ENCODE peak calls at places on chromosome 13, in seven cellular contexts. R, B, I, E, S, L and O are unnamed samples. For H3K27me3 and H3K36me3, the result is how much of the 10 kb centered on the place peaks cover.

GRCh38 chr13:51562011-51562671 is 22.1 kb upstream of the WDFY2 start:
- DNase-seq in L (no peak), S (no peak), I (no peak), B (no peak), E (no peak), R (no peak), O (no peak)

GRCh38 chr13:110113284-110113764 is 193.6 kb downstream of the COL4A1 start:
- DNase-seq in R (no peak), B (no peak), S (peak), I (no peak), L (peak), E (no peak), O (no peak)

GRCh38 chr13:65417953-65418352 is 1812.2 kb downstream of the PCDH9 start:
- DNase-seq in L (no peak), I (no peak), R (no peak), B (no peak), S (peak), E (no peak), O (no peak)

GRCh38 chr13:80654638-80655249 is 313.8 kb upstream of the SPRY2 start:
- DNase-seq in L (peak), R (no peak), B (peak), I (no peak), E (no peak), S (no peak), O (no peak)

GRCh38 chr13:99129951-99130350 is 70.7 kb upstream of the UBAC2 start:
- DNase-seq in B (no peak), I (no peak), E (no peak), L (peak), S (no peak), R (no peak), O (no peak)

GRCh38 chr13:23289917-23290357 is 109.2 kb downstream of the SGCG start:
- DNase-seq in B (no peak), R (no peak), I (peak), E (no peak), L (no peak), S (peak), O (no peak)

GRCh38 chr13:87122551-87122950 is 548.6 kb upstream of the SLITRK5 start:
- DNase-seq in L (no peak), B (no peak), I (no peak), R (no peak), S (peak), E (no peak), O (no peak)

GRCh38 chr13:33183431-33184130 is 102.0 kb downstream of the STARD13 start:
- DNase-seq in L (peak), E (no peak), I (no peak), B (no peak), R (no peak), S (peak), O (no peak)

GRCh38 chr13:45084515-45084914 is 35.8 kb upstream of the GTF2F2 start:
- DNase-seq in R (no peak), B (no peak), E (no peak), S (no peak), L (no peak), I (no peak), O (no peak)

GRCh38 chr13:23856008-23856750 is 33.0 kb downstream of the MIPEP start:
- DNase-seq in S (no peak), I (peak), B (no peak), E (no peak), R (no peak), L (no peak), O (no peak)

GRCh38 chr13:100300213-100300612 is 211.3 kb downstream of the PCCA start:
- DNase-seq in B (no peak), E (no peak), S (no peak), R (no peak), L (no peak), I (peak), O (no peak)
- H3K27me3 ChIP-seq in B (under half), E (under half), S (under half), R (under half), L (under half), I (under half), O (under half)

DNA sequence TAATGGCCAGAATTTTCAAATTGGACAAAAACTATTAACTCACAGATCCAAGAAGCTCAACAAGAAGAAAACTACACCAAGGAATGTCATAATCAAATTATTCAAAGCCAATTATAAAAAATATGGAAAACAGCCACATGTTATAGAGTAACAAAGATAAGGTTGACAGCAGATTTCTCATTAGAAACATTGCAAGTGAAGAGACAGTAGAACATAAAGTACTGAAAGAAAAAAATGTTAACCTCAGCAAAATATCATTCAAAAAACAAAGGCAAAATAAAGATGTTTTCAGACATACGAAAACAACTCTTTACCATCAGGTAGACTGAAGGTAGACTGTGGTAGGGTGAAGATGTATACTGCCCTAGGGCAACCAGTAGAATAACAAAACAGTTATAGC is 83.4 kb downstream of the KCNRG start:
- DNase-seq in E (no peak), I (no peak), B (no peak), L (no peak), S (no peak), R (no peak), O (no peak)
- H3K36me3 ChIP-seq in E (under half), I (under half), B (under half), L (under half), S (under half), R (under half), O (under half)

GRCh38 chr13:59880468-59880867 is 283.3 kb downstream of the DIAPH3 start:
- DNase-seq in R (no peak), L (no peak), I (no peak), S (peak), B (no peak), E (no peak), O (no peak)

GRCh38 chr13:59874973-59875372 is 288.8 kb downstream of the DIAPH3 start:
- DNase-seq in S (no peak), R (no peak), I (no peak), B (no peak), E (no peak), L (no peak), O (no peak)

GRCh38 chr13:59873856-59874255 is 289.9 kb downstream of the DIAPH3 start:
- DNase-seq in L (no peak), R (no peak), B (no peak), I (no peak), E (no peak), S (no peak), O (no peak)

GRCh38 chr13:59879281-59879680 is 284.4 kb downstream of the DIAPH3 start:
- DNase-seq in I (peak), B (no peak), E (peak), S (no peak), L (no peak), R (no peak), O (no peak)

DNA sequence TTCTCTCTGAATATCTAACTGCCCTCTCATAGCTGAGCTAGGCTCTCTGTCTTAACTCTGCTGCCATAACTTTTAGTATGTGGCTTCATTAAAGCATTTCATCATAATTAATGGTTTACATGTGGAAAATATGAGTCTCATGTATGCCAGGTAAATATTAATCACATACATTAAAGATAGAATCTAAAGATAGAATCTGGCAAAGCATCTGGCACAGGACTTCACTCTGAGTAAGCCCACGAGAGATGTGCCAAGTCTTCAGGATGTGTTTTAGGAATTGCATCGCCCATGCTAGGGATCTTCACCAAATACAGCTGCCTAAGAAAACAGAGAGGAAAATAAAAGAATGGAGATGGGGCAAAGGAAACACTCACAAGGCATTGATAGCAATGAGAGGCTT is 285.8 kb downstream of the DIAPH3 start:
- DNase-seq in E (no peak), B (no peak), L (no peak), S (peak), R (no peak), I (no peak), O (no peak)
- H3K27ac ChIP-seq in E (no peak), B (no peak), L (no peak), S (no peak), R (no peak), I (no peak), O (no peak)

DNA sequence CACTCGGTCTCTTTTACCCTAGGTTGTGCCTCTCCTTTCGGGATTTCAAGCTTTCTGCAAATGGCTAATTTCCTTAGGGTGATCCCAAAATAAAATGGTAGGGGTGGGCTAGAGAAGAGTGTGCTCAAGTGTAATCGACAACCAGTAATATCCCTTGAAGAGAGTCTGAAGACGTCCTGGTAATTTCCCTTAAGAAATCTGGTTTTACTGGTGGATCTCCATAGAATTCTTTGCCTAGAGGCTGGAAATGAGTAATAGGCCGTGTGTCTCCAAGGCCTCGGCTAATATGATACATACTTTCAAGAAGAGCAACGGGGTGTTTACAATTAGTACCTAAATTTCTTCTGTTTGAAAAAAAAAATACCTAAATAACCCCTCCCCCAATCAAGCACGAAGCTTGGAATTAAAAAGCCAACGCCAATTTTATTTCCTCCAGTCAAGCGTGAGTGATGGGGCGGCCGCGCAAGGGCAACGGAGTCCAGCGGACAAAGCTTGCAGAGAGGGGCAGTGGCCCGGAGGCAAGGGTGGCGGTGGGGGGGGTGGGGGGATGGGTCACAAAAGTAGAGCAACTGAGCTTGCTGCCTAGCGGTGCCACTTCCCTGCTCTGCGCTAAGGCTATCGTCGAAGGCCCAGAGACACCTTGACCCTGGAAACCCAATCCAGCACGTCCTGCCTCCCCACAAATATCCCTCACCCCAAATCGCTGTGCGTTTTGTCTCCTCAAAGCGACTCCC is 7.8 kb downstream of the SOX21 start:
- DNase-seq in I (no peak), L (no peak), B (no peak), E (no peak), R (no peak), S (no peak), O (no peak)
- H3K27me3 ChIP-seq in I (half or more), L (under half), B (half or more), E (half or more), R (under half), S (half or more), O (half or more)

GRCh38 chr13:75802161-75802560 is 166.0 kb downstream of the LMO7 start:
- DNase-seq in E (no peak), B (no peak), I (no peak), S (no peak), L (no peak), R (no peak), O (no peak)

GRCh38 chr13:75801388-75801787 is 165.3 kb downstream of the LMO7 start:
- DNase-seq in I (no peak), R (no peak), S (no peak), E (no peak), B (no peak), L (no peak), O (no peak)

GRCh38 chr13:75803175-75803611 is 167.1 kb downstream of the LMO7 start:
- DNase-seq in L (no peak), I (no peak), B (no peak), S (no peak), R (no peak), E (peak), O (peak)

GRCh38 chr13:75798353-75799245 is 162.5 kb downstream of the LMO7 start:
- DNase-seq in R (no peak), S (peak), L (no peak), E (no peak), I (no peak), B (no peak), O (no peak)

GRCh38 chr13:75800545-75800944 is 164.4 kb downstream of the LMO7 start:
- DNase-seq in L (no peak), E (peak), S (no peak), B (no peak), R (no peak), I (no peak), O (no peak)
- H3K36me3 ChIP-seq in L (half or more), E (under half), S (under half), B (under half), R (under half), I (under half), O (under half)

GRCh38 chr13:20505405-20506366 is 20.0 kb downstream of the CRYL1 start:
- DNase-seq in R (no peak), B (no peak), I (no peak), S (no peak), E (no peak), L (no peak), O (no peak)
- H3K27ac ChIP-seq in R (no peak), B (no peak), I (no peak), S (no peak), E (no peak), L (no peak), O (no peak)

DNA sequence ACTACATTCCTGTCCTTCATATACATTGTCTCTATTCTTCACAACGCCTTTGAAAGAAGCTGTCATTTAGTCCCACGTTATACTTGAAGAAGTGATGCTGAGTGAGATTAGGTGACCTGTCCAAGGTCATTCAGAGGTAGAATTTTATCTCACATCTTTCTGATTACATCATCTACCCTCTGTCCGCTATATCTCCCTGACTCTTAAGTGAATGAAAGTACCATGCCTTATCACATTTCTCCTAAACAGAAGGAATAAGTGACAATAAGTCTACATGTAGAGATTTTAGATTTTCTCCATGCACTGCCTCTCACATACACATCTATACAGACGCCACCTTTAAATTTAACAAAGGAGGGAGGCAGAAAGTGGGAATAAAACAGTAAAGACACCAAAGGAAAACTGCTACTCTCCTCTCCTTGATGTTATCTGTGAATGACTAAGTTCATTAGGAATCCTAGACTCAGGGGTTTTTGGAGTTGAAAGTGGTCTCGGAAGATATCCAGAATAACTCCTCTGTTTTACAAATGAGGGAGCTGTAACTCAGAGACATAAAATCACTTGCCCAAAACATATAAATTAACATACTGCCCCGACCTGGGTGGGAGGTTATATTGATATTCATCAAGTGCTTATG is 4.9 kb upstream of the CLDN10 start:
- DNase-seq in S (peak), I (no peak), R (no peak), E (no peak), B (no peak), L (no peak), O (no peak)
- H3K27me3 ChIP-seq in S (under half), I (under half), R (under half), E (under half), B (under half), L (under half), O (under half)

GRCh38 chr13:113239357-113239756 is 29.9 kb downstream of the CUL4A start:
- DNase-seq in B (no peak), L (peak), E (no peak), S (no peak), I (no peak), R (no peak), O (no peak)
- H3K36me3 ChIP-seq in B (half or more), L (half or more), E (half or more), S (under half), I (under half), R (under half), O (under half)

DNA sequence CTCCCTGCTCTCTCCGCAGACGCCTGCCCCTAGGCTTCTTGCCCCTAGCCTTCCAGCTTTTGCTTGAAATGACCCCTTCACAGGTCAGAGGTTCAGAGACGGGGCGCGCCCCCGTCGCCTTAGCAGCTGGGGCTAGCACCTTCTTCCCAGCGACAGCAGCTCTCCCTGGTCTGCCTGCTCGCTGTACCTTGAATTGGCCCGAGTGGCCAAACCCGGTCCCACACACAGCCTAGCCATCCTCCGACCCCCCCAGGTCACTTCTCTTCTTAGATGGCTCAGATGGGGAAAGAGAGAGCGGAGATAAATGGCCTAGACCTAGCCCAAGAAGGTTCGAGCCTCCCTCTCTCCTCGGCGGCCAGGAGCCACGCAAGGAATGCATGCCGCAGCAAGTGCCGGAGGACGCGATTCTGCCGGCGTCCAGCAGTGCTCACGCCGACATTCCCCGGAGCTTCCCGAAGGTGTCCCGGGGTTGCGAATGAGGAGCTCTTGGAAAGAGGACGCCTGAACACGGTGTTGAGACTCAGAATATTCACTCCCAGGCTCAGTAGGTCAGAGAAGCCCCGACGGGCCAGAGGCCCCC is 1.3 kb downstream of the CDX2 start:
- DNase-seq in L (no peak), S (no peak), I (no peak), E (no peak), B (no peak), R (no peak), O (no peak)
- H3K27ac ChIP-seq in L (no peak), S (no peak), I (no peak), E (no peak), B (no peak), R (no peak), O (no peak)

GRCh38 chr13:41599619-41600018 is 142.3 kb downstream of the RGCC start:
- DNase-seq in S (no peak), E (no peak), R (no peak), I (no peak), L (no peak), B (no peak), O (no peak)
- H3K27me3 ChIP-seq in S (under half), E (under half), R (under half), I (under half), L (under half), B (under half), O (under half)